ENCODE peak calls at places on chromosome 3, in ten cellular contexts. K, P, M, X, N, Z, S, F, U and Q are unnamed samples.

GRCh38 chr3:194091141-194091540 is 44.8 kb upstream of the HES1 start:
- DNase-seq in F (peak), K (no peak), S (no peak), Z (no peak), N (peak), X (no peak), M (no peak), P (peak), U (no peak), Q (peak)

GRCh38 chr3:52784931-52785590 is 7.7 kb downstream of the ITIH1 start:
- DNase-seq in N (no peak), Z (no peak), U (no peak), P (no peak), K (no peak), X (no peak), F (no peak), M (no peak), S (no peak), Q (no peak)

GRCh38 chr3:166362698-166363097 is 525.5 kb upstream of the BCHE start:
- DNase-seq in P (peak), X (no peak), K (no peak), S (no peak), U (no peak), Z (no peak), N (no peak), M (no peak), F (peak), Q (no peak)

GRCh38 chr3:187807086-187807862 is 62.0 kb upstream of the BCL6 start:
- DNase-seq in M (no peak), X (no peak), N (peak), S (no peak), Z (no peak), F (peak), U (no peak), P (peak), K (no peak), Q (no peak)

GRCh38 chr3:52350981-52351761 is 35.1 kb downstream of the DNAH1 start:
- DNase-seq in K (no peak), M (no peak), Z (no peak), F (no peak), P (no peak), X (no peak), U (no peak), S (no peak), N (no peak), Q (no peak)

GRCh38 chr3:194782767-194783404 is 97.2 kb downstream of the FAM43A start:
- DNase-seq in S (no peak), Z (no peak), K (no peak), F (no peak), U (no peak), X (no peak), N (peak), P (peak), M (no peak), Q (no peak)

GRCh38 chr3:48436855-48437254 is 3.1 kb downstream of the CCDC51 start:
- DNase-seq in K (no peak), X (no peak), F (no peak), S (no peak), M (no peak), P (no peak), U (no peak), Z (no peak), N (no peak), Q (no peak)

GRCh38 chr3:30770387-30770786 is 124.1 kb downstream of the GADL1 start:
- DNase-seq in P (peak), F (peak), S (no peak), U (no peak), K (peak), N (peak), M (no peak), Z (no peak), X (no peak), Q (peak)

GRCh38 chr3:45118615-45119062 is 27.5 kb downstream of the CDCP1 start:
- DNase-seq in F (no peak), N (no peak), S (no peak), P (no peak), X (no peak), U (no peak), K (no peak), Z (no peak), M (no peak), Q (no peak)

GRCh38 chr3:100263583-100263982 is 2.8 kb downstream of the TBC1D23 start:
- DNase-seq in M (no peak), N (no peak), P (no peak), X (no peak), K (no peak), Z (no peak), F (no peak), U (no peak), S (no peak), Q (no peak)

GRCh38 chr3:100257601-100258000 is 3.2 kb upstream of the TBC1D23 start:
- DNase-seq in K (no peak), X (no peak), Z (no peak), U (no peak), F (no peak), S (no peak), M (no peak), N (peak), P (peak), Q (no peak)

GRCh38 chr3:100261481-100261903 is 700 bp downstream of the TBC1D23 start:
- DNase-seq in K (no peak), U (no peak), F (no peak), M (no peak), P (no peak), X (no peak), N (no peak), S (no peak), Z (no peak), Q (no peak)

GRCh38 chr3:100260081-100260684 is 609 bp upstream of the TBC1D23 start:
- DNase-seq in N (no peak), U (no peak), P (peak), K (no peak), Z (no peak), X (no peak), M (no peak), S (no peak), F (no peak), Q (no peak)

GRCh38 chr3:100260685-100261480 is at the start of gene TBC1D23:
- DNase-seq in K (peak), S (peak), M (peak), U (peak), P (peak), F (peak), X (peak), N (peak), Z (peak), Q (peak)
- TF ChIP-seq CTCF in K (peak), S (peak), M (no peak), U (no peak), P (no peak), F (peak), X (peak), N (no peak), Z (no peak), Q (no peak)

DNA sequence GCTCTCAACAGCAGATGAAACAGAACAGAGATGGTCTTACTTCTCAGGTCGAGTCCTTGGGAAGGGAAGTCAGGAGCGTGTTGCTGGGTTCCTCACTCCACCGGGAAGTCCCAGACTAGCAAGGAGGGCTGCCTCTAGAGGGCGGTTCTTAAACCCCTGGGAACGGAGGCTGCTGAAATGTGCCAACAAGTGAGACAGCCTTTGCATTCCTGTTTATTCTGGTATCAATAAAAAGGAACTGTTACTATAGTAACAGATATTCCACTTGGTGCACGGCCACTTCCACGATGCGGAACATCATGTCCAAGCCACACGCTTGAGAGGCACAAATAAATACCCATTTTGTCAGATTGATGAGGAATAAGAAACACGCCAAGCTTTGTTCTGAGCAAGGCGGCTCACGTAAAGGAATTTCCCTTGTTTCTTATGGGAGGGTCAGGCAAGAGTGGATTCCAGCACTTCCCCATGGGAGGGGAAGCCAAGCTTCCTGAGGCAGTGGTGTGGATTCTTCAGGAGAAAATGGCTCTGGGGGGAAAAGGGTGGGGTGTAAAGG is at the start of gene FAM107A:
- DNase-seq in M (no peak), X (no peak), U (no peak), F (no peak), S (no peak), N (peak), P (peak), K (peak), Z (no peak), Q (no peak)
- TF ChIP-seq CTCF in M (no peak), X (peak), U (no peak), F (peak), S (no peak), N (peak), P (no peak), K (peak), Z (no peak), Q (no peak)

GRCh38 chr3:55060921-55061555 is 133.2 kb upstream of the LRTM1 start:
- DNase-seq in M (no peak), U (no peak), N (no peak), P (no peak), S (no peak), Z (no peak), K (no peak), X (no peak), F (no peak), Q (no peak)
- TF ChIP-seq CTCF in M (no peak), U (no peak), N (no peak), P (no peak), S (no peak), Z (no peak), K (no peak), X (no peak), F (no peak), Q (no peak)

GRCh38 chr3:94990952-94991705 is 928.3 kb downstream of the NSUN3 start:
- DNase-seq in N (no peak), F (no peak), U (no peak), M (no peak), K (no peak), P (no peak), S (no peak), Z (no peak), X (no peak), Q (no peak)
- TF ChIP-seq CTCF in N (no peak), F (no peak), U (no peak), M (no peak), K (no peak), P (no peak), S (peak), Z (no peak), X (no peak), Q (no peak)

DNA sequence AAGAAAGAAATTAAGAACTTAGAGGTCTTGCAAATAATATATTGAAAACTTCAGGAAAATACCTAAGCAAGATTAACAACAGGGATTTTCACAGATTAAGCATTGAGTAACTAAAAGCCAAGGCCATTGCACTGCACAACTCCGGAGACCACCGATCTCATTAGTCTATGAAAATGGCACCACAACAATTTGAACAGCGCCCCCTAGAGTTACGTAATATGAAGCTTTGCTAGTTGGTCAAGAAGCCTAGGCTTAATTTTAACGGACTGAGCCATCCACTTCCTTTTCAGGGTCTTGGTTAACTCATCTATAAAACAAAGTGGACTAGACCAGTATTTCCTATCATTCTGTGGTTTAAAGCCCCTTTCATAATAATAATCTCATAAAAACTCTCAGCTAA is 24.8 kb downstream of the TMEM212 start:
- DNase-seq in X (no peak), S (no peak), P (no peak), M (no peak), F (no peak), N (no peak), K (no peak), Z (no peak), U (no peak), Q (no peak)
- TF ChIP-seq CTCF in X (peak), S (peak), P (peak), M (no peak), F (peak), N (peak), K (peak), Z (no peak), U (no peak), Q (peak)

DNA sequence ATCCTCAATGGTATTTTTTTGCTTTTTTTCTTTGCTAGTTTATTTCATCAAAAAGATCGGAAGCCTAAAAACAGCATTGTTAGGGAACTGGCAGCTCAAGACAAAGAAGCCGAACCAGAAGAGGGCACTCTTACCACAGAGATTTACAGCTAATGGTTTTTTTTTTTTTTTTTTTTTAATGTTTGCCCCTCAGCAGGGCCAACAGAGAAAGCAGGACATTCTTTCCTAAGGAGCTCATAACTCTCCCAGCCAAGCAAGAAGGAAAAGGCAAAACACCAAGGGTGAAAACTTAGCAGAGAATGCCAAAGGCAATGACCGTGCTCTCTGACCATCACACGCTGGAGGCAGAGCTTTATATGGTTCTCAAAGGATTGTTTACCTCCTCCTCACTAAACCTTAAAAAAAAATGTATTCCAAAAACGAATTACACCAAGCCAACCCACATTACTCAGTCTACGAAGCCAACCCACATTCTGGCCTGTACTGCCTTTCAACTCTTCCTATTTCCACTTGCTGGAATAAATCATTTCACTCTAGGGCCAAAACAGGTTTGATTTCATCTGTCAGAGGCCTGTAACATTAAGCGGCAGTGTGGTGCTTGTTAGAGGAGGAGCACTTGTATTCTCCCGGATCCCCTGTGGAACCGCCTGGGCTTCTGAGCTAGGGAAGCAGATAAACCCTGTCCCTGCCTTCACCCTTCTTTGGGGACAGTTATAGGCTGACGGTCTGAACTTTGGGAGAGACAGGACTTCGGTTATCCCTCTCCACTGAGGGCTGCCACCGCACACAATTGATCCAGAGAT is 35.6 kb upstream of the GYG1 start:
- DNase-seq in K (peak), P (peak), F (peak), N (peak), Z (peak), M (no peak), X (no peak), S (no peak), U (peak), Q (peak)
- TF ChIP-seq CTCF in K (peak), P (peak), F (peak), N (peak), Z (peak), M (no peak), X (peak), S (peak), U (peak), Q (peak)

GRCh38 chr3:63908081-63908736 is 4.0 kb downstream of the SCAANT1 start:
- DNase-seq in P (no peak), F (no peak), M (no peak), Z (no peak), U (no peak), S (no peak), N (no peak), K (no peak), X (no peak), Q (no peak)
- TF ChIP-seq CTCF in P (peak), F (peak), M (no peak), Z (no peak), U (no peak), S (peak), N (peak), K (peak), X (peak), Q (no peak)

DNA sequence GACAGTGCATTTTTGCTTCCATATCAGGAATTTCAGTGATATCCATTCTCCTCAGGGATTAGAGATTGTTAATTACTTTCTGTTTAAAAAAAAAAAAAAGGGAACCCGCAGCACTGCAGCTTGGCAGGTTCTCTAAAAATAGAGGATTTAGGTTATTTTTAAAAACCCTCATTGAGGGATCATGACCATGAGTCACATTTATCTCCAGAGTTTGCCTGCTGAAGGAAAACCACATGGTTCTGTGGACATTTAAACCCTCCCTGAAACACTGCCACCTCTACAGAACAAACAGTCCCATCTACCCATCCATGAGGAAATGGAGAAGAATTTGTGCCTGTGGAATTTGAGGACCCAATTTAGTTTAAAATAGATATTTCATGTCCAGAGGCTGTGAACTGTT is 66.2 kb upstream of the UBE2E1 start:
- DNase-seq in N (peak), U (no peak), F (no peak), Z (no peak), K (peak), M (no peak), X (no peak), P (peak), S (no peak), Q (no peak)
- TF ChIP-seq CTCF in N (no peak), U (no peak), F (no peak), Z (no peak), K (no peak), M (no peak), X (no peak), P (no peak), S (no peak), Q (no peak)